ENCODE peak calls at places on chromosomes 11 and 22, in eight cellular contexts. C is WERI-Rb-1; V is thoracic aorta; E is bronchial epithelial cell; O is NCI-H1092 treated with DMSO at 0.1 percent for 48 hours; Z is transverse colon; G is stimulated activated CD4-positive, alpha-beta T cell treated with anti-CD3 and anti-CD28 coated beads, Interleukin-2, amount 100 ng/mL, for 4 hours; R is NCI-H1436. B is an unnamed sample.

GRCh38 chr11:126341760-126342161 is 13.7 kb upstream of the ST3GAL4 start:
- DNase-seq in C (no peak), R (no peak), V (no peak), E (peak), G (no peak), Z (no peak), O (no peak), B (no peak)

GRCh38 chr22:32050678-32051515 is 7.8 kb downstream of the SLC5A1 start:
- DNase-seq in C (no peak), G (peak), R (peak), Z (no peak), V (no peak), E (peak), O (no peak), B (no peak)

GRCh38 chr11:15367695-15368094 is 253.0 kb downstream of the INSC start:
- DNase-seq in V (no peak), Z (no peak), R (no peak), E (no peak), G (no peak), O (no peak), C (no peak), B (no peak)

GRCh38 chr22:50683994-50684371 is 11.4 kb downstream of the SHANK3 start:
- DNase-seq in G (no peak), Z (no peak), C (no peak), E (peak), V (no peak), R (no peak), O (no peak), B (no peak)

GRCh38 chr11:125338886-125339811 is 156.9 kb downstream of the FEZ1 start:
- DNase-seq in V (no peak), O (no peak), Z (no peak), G (no peak), R (no peak), E (no peak), C (no peak), B (no peak)

GRCh38 chr11:69595805-69596665 is 44.9 kb upstream of the CCND1 start:
- DNase-seq in E (no peak), Z (no peak), O (no peak), R (no peak), V (no peak), G (no peak), C (no peak), B (no peak)

GRCh38 chr22:35154937-35155387 is 89.0 kb downstream of the ISX start:
- DNase-seq in V (no peak), O (peak), Z (peak), R (peak), G (no peak), E (peak), C (peak), B (no peak)

GRCh38 chr11:75339685-75340409 is 11.6 kb downstream of the ARRB1 start:
- DNase-seq in E (no peak), R (peak), C (no peak), O (peak), Z (no peak), G (no peak), V (no peak), B (no peak)

GRCh38 chr22:50545522-50546325 is at the start of gene KLHDC7B:
- DNase-seq in Z (no peak), E (no peak), V (no peak), O (no peak), C (no peak), R (no peak), G (no peak), B (no peak)

GRCh38 chr11:101920992-101921391 is 4.7 kb upstream of the ANGPTL5 start:
- DNase-seq in Z (no peak), E (no peak), O (no peak), G (no peak), C (no peak), R (no peak), V (no peak), B (no peak)

GRCh38 chr22:22745225-22746060 is 101.0 kb downstream of the GGTLC2 start:
- DNase-seq in E (peak), C (peak), G (no peak), O (no peak), Z (peak), R (no peak), V (no peak), B (no peak)

GRCh38 chr22:43849731-43850130 is 12.6 kb downstream of the SULT4A1 start:
- DNase-seq in E (no peak), C (no peak), R (no peak), G (no peak), Z (no peak), O (no peak), V (no peak), B (no peak)

GRCh38 chr11:99773646-99774045 is 752.9 kb downstream of the CNTN5 start:
- DNase-seq in Z (no peak), C (no peak), V (no peak), E (no peak), R (no peak), O (no peak), G (no peak), B (no peak)

GRCh38 chr11:57403176-57404147 is 13.0 kb upstream of the PRG2 start:
- DNase-seq in G (no peak), C (no peak), Z (no peak), E (no peak), V (no peak), O (no peak), R (no peak), B (no peak)

GRCh38 chr11:58058276-58059010 is 27.7 kb downstream of the OR6Q1 start:
- DNase-seq in C (no peak), Z (peak), V (no peak), G (no peak), R (peak), O (peak), E (peak), B (peak)

GRCh38 chr11:57460017-57460755 is at the start of gene RTN4RL2:
- DNase-seq in Z (no peak), E (no peak), O (peak), G (peak), R (peak), V (no peak), C (peak), B (peak)

GRCh38 chr22:32565002-32565339 is 90.4 kb downstream of the FBXO7 start:
- DNase-seq in V (no peak), O (no peak), C (no peak), Z (no peak), G (no peak), E (no peak), R (no peak), B (no peak)

GRCh38 chr11:13942908-13943505 is 19.5 kb upstream of the SPON1 start:
- DNase-seq in G (no peak), R (no peak), V (no peak), E (peak), C (no peak), O (no peak), Z (no peak), B (no peak)